ENCODE peak calls at places on chromosomes 2 and 18, in nine cellular contexts. V, E, R, S, H, N, K, L and F are unnamed samples.

GRCh38 chr2:105329197-105329554 is 359 bp downstream of the TGFBRAP1 start:
- DNase-seq in V (no peak), E (peak), R (peak), S (no peak), H (no peak), N (no peak), K (peak), L (no peak), F (no peak)

GRCh38 chr2:75276093-75277055 is 77.1 kb upstream of the TACR1 start:
- DNase-seq in V (peak), E (peak), R (no peak), S (no peak), H (peak), N (no peak), K (no peak), L (no peak), F (no peak)

GRCh38 chr2:58304843-58305242 is 63.7 kb upstream of the FANCL start:
- DNase-seq in V (no peak), E (no peak), R (no peak), S (no peak), H (no peak), N (no peak), K (no peak), L (no peak), F (no peak)

GRCh38 chr18:5197032-5197434 is at the start of gene AKAIN1:
- DNase-seq in V (no peak), E (peak), R (peak), S (no peak), H (peak), N (no peak), K (peak), L (peak), F (no peak)

GRCh38 chr2:119721043-119721442 is 38.7 kb upstream of the PTPN4 start:
- DNase-seq in V (no peak), E (no peak), R (no peak), S (no peak), H (no peak), N (no peak), K (no peak), L (no peak), F (no peak)

GRCh38 chr2:226652388-226652787 is 147.2 kb downstream of the IRS1 start:
- DNase-seq in V (peak), E (peak), R (no peak), S (peak), H (peak), N (no peak), K (no peak), L (no peak), F (no peak)

GRCh38 chr18:8657873-8658521 is 47.4 kb upstream of the MTCL1 start:
- DNase-seq in V (peak), E (no peak), R (no peak), S (no peak), H (peak), N (no peak), K (peak), L (no peak), F (peak)

GRCh38 chr2:122078451-122078850 is 323.0 kb downstream of the TSN start:
- DNase-seq in V (no peak), E (no peak), R (no peak), S (no peak), H (no peak), N (no peak), K (no peak), L (peak), F (no peak)

GRCh38 chr2:102736174-102736606 is 25.6 kb upstream of the TMEM182 start:
- DNase-seq in V (peak), E (peak), R (no peak), S (no peak), H (no peak), N (peak), K (peak), L (peak), F (no peak)